ENCODE peak calls at places on chromosomes 2 and 18, in eight cellular contexts. V is AG20443; Y is NCI-H1436; Z is Daoy; W is stimulated activated CD8-positive, alpha-beta memory T cell treated with anti-CD3 and anti-CD28 coated beads, Interleukin-15, amount 100 ng/mL, for 24 hours; L is activated CD8-positive, alpha-beta memory T cell treated with anti-CD3 and anti-CD28 coated beads, Interleukin-2, amount 50 U/mL, for 48 hours; M is upper lobe of right lung; H is CD8-positive, alpha-beta T cell. R is an unnamed sample.

GRCh38 chr2:137865954-137866540 is 98.2 kb upstream of the HNMT start:
- DNase-seq in Y (peak), V (peak), L (peak), W (no peak), Z (peak), M (no peak), H (no peak), R (no peak)

GRCh38 chr2:226274143-226274542 is 525.5 kb downstream of the IRS1 start:
- DNase-seq in Y (no peak), M (no peak), Z (no peak), H (no peak), V (no peak), L (no peak), W (no peak), R (no peak)

GRCh38 chr2:14543284-14543683 is 89.2 kb upstream of the LRATD1 start:
- DNase-seq in Y (no peak), V (no peak), H (no peak), Z (no peak), M (no peak), W (no peak), L (no peak), R (no peak)

GRCh38 chr2:65479528-65479927 is 47.1 kb upstream of the SPRED2 start:
- DNase-seq in M (no peak), Y (no peak), H (no peak), W (no peak), L (no peak), V (no peak), Z (no peak), R (no peak)

GRCh38 chr2:172969171-172969570 is 106.5 kb upstream of the MAP3K20 start:
- DNase-seq in L (no peak), Y (no peak), V (no peak), Z (no peak), W (no peak), M (no peak), H (no peak), R (no peak)

GRCh38 chr18:56148373-56148772 is 490.0 kb downstream of the TXNL1 start:
- DNase-seq in M (no peak), H (no peak), V (peak), Y (no peak), Z (peak), L (no peak), W (no peak), R (no peak)

GRCh38 chr2:218815649-218816048 is 16.0 kb downstream of the PRKAG3 start:
- DNase-seq in Y (no peak), M (no peak), V (no peak), L (no peak), H (no peak), W (no peak), Z (no peak), R (no peak)

GRCh38 chr2:235041221-235041917 is 89.6 kb downstream of the SH3BP4 start:
- DNase-seq in H (no peak), L (no peak), Z (no peak), Y (no peak), V (no peak), M (peak), W (no peak), R (no peak)

GRCh38 chr2:131419447-131419846 is 55.5 kb upstream of the RAB6D start:
- DNase-seq in V (no peak), W (no peak), H (no peak), M (no peak), Y (no peak), L (no peak), Z (peak), R (no peak)

GRCh38 chr18:79404567-79404910 is 8.8 kb downstream of the NFATC1 start:
- DNase-seq in M (peak), L (no peak), V (peak), Z (no peak), Y (no peak), H (no peak), W (no peak), R (no peak)

GRCh38 chr2:55384786-55385185 is 34.9 kb downstream of the CCDC88A start:
- DNase-seq in Y (no peak), Z (no peak), V (no peak), H (no peak), W (no peak), L (no peak), M (no peak), R (no peak)